ENCODE peak calls at places on chromosomes 13 and 19, in four cellular contexts. J is suprapubic skin, I is GM12878, K is stomach. Y is an unnamed sample.

GRCh38 chr13:61685683-61686013 is 270.0 kb upstream of the PCDH20 start:
- DNase-seq in I (no peak), K (no peak), J (no peak), Y (no peak)

GRCh38 chr19:19651076-19651475 is 7.6 kb upstream of the GMIP start:
- DNase-seq in I (no peak), J (no peak), K (no peak), Y (no peak)

GRCh38 chr13:21625366-21625765 is 21.4 kb upstream of the MICU2 start:
- DNase-seq in J (no peak), K (no peak), I (no peak), Y (peak)

GRCh38 chr19:50515168-50515561 is 1.5 kb upstream of the ASPDH start:
- DNase-seq in K (no peak), J (no peak), I (no peak), Y (no peak)

GRCh38 chr19:40347476-40348124 is 597 bp downstream of the C19orf47 start:
- DNase-seq in I (no peak), J (no peak), K (no peak), Y (no peak)

GRCh38 chr13:42574011-42574410 is at the start of gene TNFSF11:
- DNase-seq in K (no peak), J (no peak), I (no peak), Y (no peak)

GRCh38 chr13:75384881-75385707 is 96.9 kb downstream of the TBC1D4 start:
- DNase-seq in J (no peak), I (no peak), K (no peak), Y (no peak)

GRCh38 chr19:53463263-53463662 is 4.3 kb upstream of the ZNF813 start:
- DNase-seq in K (no peak), I (no peak), J (peak), Y (peak)

GRCh38 chr13:69948016-69948415 is 159.6 kb upstream of the ATXN8OS start:
- DNase-seq in K (no peak), I (peak), J (no peak), Y (no peak)

GRCh38 chr13:64078480-64078936 is 2662.9 kb upstream of the PCDH20 start:
- DNase-seq in I (no peak), J (no peak), K (no peak), Y (no peak)

GRCh38 chr13:73248711-73249580 is 190.1 kb downstream of the KLF5 start:
- DNase-seq in J (no peak), K (peak), I (no peak), Y (no peak)

GRCh38 chr13:76516013-76516412 is 370.2 kb downstream of the KCTD12 start:
- DNase-seq in K (no peak), J (no peak), I (no peak), Y (no peak)

GRCh38 chr13:38166121-38166520 is 183.5 kb upstream of the UFM1 start:
- DNase-seq in K (no peak), I (no peak), J (no peak), Y (no peak)

GRCh38 chr19:46766569-46767317 is 20.5 kb upstream of the STRN4 start:
- DNase-seq in K (peak), I (no peak), J (no peak), Y (peak)

GRCh38 chr13:109148243-109148642 is 518.8 kb downstream of the MYO16 start:
- DNase-seq in I (no peak), K (no peak), J (no peak), Y (no peak)

GRCh38 chr13:32037471-32037870 is 5.9 kb downstream of the FRY start:
- DNase-seq in J (no peak), K (no peak), I (no peak), Y (no peak)

GRCh38 chr13:32040052-32040642 is 8.6 kb downstream of the FRY start:
- DNase-seq in K (no peak), J (no peak), I (no peak), Y (no peak)

GRCh38 chr13:32039488-32040013 is 8.0 kb downstream of the FRY start:
- DNase-seq in K (no peak), I (no peak), J (no peak), Y (no peak)

GRCh38 chr13:32038353-32038752 is 6.8 kb downstream of the FRY start:
- DNase-seq in I (no peak), K (no peak), J (no peak), Y (no peak)

DNA sequence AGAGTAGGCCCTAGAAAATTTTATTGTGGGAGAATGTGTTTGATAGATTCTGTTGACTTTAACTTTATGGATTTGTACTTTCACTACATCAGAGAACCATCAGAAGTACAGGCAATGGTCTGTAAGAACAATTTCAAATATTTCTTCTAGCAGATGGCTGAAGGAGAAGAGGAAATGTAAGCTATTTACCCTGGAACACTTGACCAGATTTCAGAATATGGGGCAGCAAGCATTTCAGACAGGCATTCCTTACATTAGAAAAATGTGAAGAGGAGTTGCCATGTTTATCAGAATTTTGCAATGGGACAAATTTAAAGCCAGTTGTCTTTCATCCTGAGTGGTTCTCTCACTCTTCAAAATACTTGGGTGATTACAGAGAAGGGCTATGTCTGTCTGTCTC is 7.5 kb downstream of the FRY start:
- DNase-seq in K (no peak), J (no peak), I (no peak), Y (no peak)
- TF ChIP-seq EP300 in K (no peak), J (no peak), I (no peak), Y (no peak)

GRCh38 chr19:35055715-35056179 is 14.2 kb downstream of the HPN start:
- DNase-seq in I (no peak), J (no peak), K (no peak), Y (no peak)

GRCh38 chr19:35053667-35054293 is 12.3 kb downstream of the HPN start:
- DNase-seq in K (no peak), J (no peak), I (no peak), Y (no peak)

GRCh38 chr19:35051796-35052195 is 10.3 kb downstream of the HPN start:
- DNase-seq in I (no peak), J (no peak), K (no peak), Y (no peak)

GRCh38 chr19:35054626-35055025 is 13.1 kb downstream of the HPN start:
- DNase-seq in I (no peak), K (no peak), J (no peak), Y (no peak)

DNA sequence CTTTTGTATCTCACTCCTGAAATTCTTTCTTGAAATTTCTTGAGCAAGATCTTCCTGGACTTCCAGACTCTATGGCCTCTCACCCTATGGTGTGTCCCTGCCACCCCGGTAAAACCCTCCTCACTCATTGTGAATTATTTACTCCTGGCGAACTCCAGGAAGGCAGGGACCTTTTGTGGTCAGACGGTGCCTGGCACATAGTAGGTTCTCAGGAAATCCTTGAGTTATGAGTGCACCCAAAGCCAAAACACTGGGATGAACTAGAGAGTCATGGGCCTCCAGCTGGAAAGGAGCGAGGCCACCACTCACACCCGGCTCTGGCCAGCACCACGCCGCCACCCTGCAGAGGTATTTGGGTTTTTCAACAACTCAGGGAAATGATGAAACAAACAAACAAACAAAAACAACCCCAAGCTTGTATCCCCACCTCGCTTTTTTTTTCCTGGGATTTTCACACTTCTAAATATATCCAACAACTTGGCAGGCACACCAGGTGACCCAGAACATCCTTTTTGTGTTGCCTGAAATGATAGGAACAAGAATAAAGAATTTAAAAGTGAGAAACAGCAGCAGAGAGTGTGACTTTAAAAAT is 11.2 kb downstream of the HPN start:
- DNase-seq in I (no peak), J (no peak), K (no peak), Y (no peak)
- TF ChIP-seq POLR2AphosphoS5 in I (no peak), J (no peak), K (no peak), Y (no peak)

GRCh38 chr13:113124211-113125025 is 1.8 kb downstream of the F10 start:
- DNase-seq in J (no peak), I (no peak), K (no peak), Y (no peak)
- TF ChIP-seq EP300 in J (no peak), I (no peak), K (no peak), Y (no peak)

GRCh38 chr13:48819376-48819775 is 156.3 kb upstream of the FNDC3A start:
- DNase-seq in K (no peak), J (no peak), I (no peak), Y (no peak)
- TF ChIP-seq POLR2AphosphoS5 in K (no peak), J (peak), I (no peak), Y (no peak)

DNA sequence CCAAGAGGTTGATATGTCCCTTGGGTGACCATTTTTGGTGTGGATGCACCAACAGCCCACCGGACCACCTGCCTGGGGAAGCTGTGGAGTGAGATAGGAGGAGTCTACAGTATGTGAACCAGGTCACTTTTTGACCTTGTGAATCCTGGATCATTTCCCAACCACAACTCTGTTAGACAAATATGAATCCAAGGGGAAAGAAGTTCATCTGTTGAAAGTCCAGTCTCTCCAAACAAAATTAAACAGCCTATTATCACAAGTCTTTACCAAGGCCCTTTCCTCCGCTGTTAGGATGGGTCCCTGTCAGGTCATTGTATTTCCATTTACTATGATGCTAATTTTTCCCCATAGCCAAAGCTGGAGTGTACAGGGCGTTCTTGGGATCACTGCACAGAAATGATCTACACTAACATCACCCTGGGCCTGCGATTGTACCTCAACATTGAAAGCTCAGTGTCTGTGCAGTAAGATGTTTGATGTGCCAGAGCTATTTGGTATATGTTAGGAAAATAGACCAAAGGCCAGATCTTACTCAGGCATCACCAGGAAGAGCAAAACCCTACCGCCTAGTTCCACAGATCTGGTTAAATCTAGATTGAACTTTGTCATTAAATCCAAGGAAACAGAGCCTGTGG is 117.1 kb downstream of the STARD13 start:
- DNase-seq in K (no peak), J (no peak), I (no peak), Y (no peak)
- TF ChIP-seq EP300 in K (no peak), J (no peak), I (no peak), Y (no peak)

DNA sequence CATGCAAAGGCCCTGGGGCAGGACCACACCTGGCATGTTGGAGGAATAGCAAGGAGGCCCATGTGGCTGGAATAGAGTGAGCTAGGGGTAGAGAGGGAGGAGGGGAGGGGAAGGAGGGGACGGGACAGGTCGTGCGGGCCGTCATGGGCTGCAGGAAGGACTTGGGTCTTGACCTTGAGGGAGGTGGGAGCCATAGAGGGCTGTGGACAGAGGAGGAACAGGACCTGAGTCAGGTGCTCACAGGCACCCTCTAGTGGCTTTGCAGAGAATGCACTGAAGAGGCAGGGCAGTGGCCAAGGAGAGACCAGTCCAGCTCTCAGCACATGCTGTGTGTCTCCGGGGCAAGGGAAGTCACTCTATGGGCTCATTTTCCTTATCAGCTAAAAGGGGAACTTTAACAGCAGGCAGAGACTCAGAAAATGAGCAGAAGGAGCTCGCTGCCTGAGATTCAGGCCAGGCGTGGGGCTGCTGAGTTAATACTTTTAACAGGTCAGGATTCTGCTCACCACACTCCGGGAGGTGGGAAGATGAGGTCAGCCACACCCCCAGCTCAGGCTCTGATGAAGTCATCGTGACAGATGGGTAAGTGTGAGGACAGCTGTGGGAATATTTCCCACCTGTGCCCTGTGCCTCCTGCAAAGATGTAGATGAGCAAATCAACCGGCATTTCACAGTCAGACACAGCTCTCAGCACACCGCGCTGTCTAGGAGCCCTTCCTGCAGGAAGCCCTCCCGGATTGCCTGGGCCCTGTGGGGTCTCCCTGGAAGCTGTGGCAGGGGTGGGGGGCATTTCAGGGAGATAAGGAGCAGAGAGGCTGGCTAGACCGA is 6.0 kb upstream of the TNFAIP8L1 start:
- DNase-seq in J (no peak), I (peak), K (peak), Y (peak)
- TF ChIP-seq POLR2AphosphoS5 in J (no peak), I (no peak), K (no peak), Y (no peak)

GRCh38 chr19:29690842-29691241 is 24.2 kb downstream of the C19orf12 start:
- DNase-seq in K (no peak), I (no peak), J (no peak), Y (no peak)
- TF ChIP-seq EP300 in K (no peak), I (no peak), J (no peak), Y (no peak)